ENCODE peak calls at places on chromosomes 13 and 19, in four cellular contexts. O is breast epithelium, U is ovary, G is A549. N is an unnamed sample.

GRCh38 chr13:43883636-43884035 is 3.9 kb downstream of the LACC1 start:
- DNase-seq in O (no peak), U (no peak), G (no peak), N (no peak)

GRCh38 chr19:7701654-7702457 is at the start of gene FCER2:
- DNase-seq in O (no peak), U (no peak), G (no peak), N (no peak)

GRCh38 chr13:114048463-114048862 is 74.6 kb upstream of the C13orf46 start:
- DNase-seq in O (no peak), U (no peak), G (no peak), N (no peak)

GRCh38 chr19:35718345-35719041 is 690 bp downstream of the KMT2B start:
- DNase-seq in O (no peak), U (peak; percentile 73), G (peak; percentile 40), N (no peak)

GRCh38 chr13:39401091-39401647 is 201.8 kb downstream of the LHFPL6 start:
- DNase-seq in O (no peak), U (no peak), G (no peak), N (no peak)

GRCh38 chr19:35357867-35358573 is at the start of gene FFAR3:
- DNase-seq in O (no peak), U (peak; percentile 33), G (no peak), N (no peak)

GRCh38 chr19:11390359-11390758 is 6.2 kb upstream of the EPOR start:
- DNase-seq in O (no peak), U (no peak), G (no peak), N (no peak)

GRCh38 chr19:3458595-3459284 is 21.6 kb downstream of the SMIM24 start:
- DNase-seq in O (no peak), U (peak; percentile 83), G (peak; percentile 68), N (no peak)

GRCh38 chr13:70541451-70541850 is 433.2 kb upstream of the KLHL1 start:
- DNase-seq in O (no peak), U (no peak), G (no peak), N (no peak)

GRCh38 chr13:22061371-22061805 is 390.5 kb downstream of the FGF9 start:
- DNase-seq in O (no peak), U (no peak), G (no peak), N (no peak)

GRCh38 chr19:55069137-55069858 is 6.3 kb upstream of the RDH13 start:
- DNase-seq in O (peak; percentile 70), U (no peak), G (peak; percentile 82), N (peak; percentile 77)

GRCh38 chr19:51726049-51726448 is 2.3 kb upstream of the HAS1 start:
- DNase-seq in O (peak; percentile 18), U (peak; percentile 82), G (no peak), N (peak; percentile 64)

GRCh38 chr13:114111577-114111976 is 20.8 kb downstream of the RASA3 start:
- DNase-seq in O (no peak), U (no peak), G (no peak), N (no peak)

GRCh38 chr19:34178276-34178614 is 5.9 kb downstream of the LSM14A start:
- DNase-seq in O (no peak), U (no peak), G (no peak), N (no peak)

GRCh38 chr19:34180273-34180672 is 8.0 kb downstream of the LSM14A start:
- DNase-seq in O (no peak), U (no peak), G (no peak), N (no peak)

GRCh38 chr19:34181111-34181864 is 9.0 kb downstream of the LSM14A start:
- DNase-seq in O (no peak), U (no peak), G (no peak), N (no peak)

GRCh38 chr19:34180709-34181108 is 8.4 kb downstream of the LSM14A start:
- DNase-seq in O (no peak), U (no peak), G (no peak), N (no peak)

GRCh38 chr19:34179066-34179465 is 6.8 kb downstream of the LSM14A start:
- DNase-seq in O (no peak), U (no peak), G (no peak), N (no peak)
- H3K4me1 ChIP-seq in O (peaks cover 35% of the 10 kb centered on the region), U (peaks cover 23% of the 10 kb centered on the region), G (peaks cover 93% of the 10 kb centered on the region), N (peaks cover 11% of the 10 kb centered on the region)

DNA sequence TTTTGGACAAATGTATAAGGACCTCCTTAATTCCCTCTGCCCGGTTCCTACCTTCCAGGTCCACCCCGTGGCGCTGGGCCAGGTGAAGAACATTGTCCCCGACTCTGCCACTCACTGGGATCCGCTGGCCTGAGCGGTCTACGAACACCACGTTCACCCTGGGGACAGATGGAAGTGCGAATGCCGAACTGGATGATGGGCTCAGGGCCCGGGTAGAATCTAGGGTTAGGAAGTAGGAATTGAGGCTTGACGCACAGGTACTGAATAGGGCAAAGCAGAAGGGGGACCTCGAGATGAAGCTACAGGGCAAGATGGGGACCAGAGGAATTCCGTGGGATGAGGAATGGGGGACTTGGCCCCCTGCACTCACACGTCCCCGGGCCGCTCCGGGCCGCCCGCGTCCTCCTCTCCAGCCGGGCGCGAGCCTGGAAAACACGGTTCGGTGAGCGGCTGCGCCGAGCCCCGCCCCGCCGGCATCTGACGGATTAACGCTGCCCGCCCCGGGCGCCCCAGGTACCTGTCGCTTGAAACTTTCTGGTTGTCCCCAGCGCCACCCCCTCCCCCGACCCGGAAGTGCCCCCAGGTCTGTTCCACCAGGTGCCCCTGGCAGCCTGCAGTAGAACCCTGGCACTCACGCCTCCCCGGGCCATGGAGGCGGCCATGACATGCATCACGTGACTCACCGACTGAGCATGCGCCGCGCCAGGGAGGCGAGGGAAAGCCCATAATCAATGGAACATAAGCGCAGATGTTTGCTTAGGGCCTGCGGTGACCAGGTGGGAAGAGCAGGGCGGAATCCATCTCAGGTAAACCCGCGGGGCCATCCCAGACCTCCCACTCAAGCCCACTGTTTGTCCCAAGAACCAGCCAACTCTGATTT is at the start of gene FDX2:
- DNase-seq in O (peak; percentile 73), U (peak; percentile 92), G (peak; percentile 76), N (peak; percentile 80)
- H3K27ac ChIP-seq in O (peak within 1 kb of the TSS; percentile 72), U (no peak within 1 kb of the TSS), G (peak within 1 kb of the TSS; percentile 95), N (peak within 1 kb of the TSS; percentile 70)

DNA sequence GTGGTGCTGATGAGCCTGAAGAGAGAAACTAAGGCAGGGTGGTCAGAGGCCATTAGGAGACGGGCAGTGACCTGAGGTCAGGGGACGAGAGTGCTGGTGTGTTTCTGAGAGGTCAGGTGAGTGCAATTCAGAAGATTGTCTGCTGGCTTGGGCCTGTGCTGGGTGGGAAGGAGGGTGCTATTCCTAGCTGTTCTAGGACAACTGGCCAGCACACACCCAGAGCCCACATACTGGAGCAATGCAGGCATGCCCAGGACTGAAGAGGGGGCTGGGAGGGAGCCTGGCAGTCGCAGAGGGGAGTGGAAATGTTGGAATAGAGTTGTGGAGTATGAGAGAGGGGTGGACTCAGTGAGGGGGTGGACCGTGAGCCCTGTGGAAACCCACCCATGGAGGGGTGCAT is 16.5 kb downstream of the ARHGEF7 start:
- DNase-seq in O (no peak), U (no peak), G (no peak), N (no peak)
- TF ChIP-seq POLR2A in O (no peak), U (no peak), G (no peak), N (no peak)

DNA sequence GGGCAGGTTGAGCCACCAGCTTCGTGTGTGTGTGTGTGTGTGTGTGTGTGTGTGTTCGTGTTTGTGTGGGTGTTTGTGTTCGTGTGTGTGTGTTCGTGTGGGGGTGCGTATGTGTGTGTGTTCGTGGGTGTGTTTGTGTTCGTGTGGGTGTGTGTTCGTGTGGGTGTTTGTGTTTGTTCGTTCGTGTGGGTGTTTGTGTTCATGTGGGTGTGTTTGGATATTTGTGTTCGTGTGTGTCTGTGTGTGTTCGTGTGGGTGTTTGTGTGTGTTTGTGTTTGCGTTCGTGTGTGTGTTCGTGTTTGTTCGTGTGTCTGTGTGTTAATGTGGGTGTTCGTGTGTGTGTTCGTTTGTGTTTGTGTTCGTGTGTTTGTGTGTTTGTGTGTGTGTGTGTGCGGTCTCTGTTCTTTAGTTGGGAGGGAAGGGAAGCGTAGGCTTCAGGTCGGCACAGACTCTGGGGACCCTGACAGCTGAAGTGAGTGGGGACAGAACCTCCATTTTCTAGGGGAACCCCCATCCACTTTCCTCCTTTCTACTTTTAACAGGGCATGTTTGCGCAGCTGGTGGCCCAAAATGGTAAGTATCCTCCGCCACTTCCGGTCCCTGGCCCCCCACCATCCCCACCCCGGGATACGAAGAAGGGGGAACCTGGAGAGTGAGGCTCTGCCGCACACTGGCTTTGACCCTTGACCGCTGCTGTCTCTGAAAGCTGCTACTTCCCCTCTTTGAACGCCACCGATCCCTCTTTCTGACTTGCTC is 1.6 kb downstream of the TNFSF9 start:
- DNase-seq in O (no peak), U (no peak), G (peak; percentile 45), N (no peak)
- H3K4me1 ChIP-seq in O (no peaks in the 10 kb centered on the region), U (peaks cover 6% of the 10 kb centered on the region), G (peaks cover 36% of the 10 kb centered on the region), N (peaks cover 9% of the 10 kb centered on the region)

DNA sequence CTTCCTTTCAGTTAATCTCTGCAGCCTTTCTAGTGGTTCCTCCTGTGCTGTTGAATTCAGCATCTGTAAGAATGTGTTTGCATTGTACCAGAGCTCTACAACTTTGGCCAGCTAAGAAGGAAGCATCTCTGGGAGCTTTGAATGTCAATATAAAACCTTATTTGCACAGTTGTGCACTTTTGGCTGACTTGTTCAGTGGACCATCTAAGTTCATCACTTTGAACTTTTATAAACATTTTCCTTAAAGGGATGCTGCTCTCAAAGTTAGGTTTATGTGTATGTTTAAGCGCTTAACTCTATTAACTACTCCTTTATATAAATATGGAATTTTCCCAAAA is 15.6 kb downstream of the POLR1D start:
- DNase-seq in O (no peak), U (no peak), G (no peak), N (no peak)
- H3K27ac ChIP-seq in O (no peak overlapping the region), U (no peak overlapping the region), G (no peak overlapping the region), N (no peak overlapping the region)